ENCODE peak calls at places on chromosomes 2 and 18, in nine cellular contexts. One of them, this sample, is unnamed.

GRCh38 chr2:95113464-95113863 is 8.1 kb downstream of the MRPS5 start:
- DNase-seq in ovary: no peak
- DNase-seq in AG09319: no peak
- DNase-seq in upper lobe of left lung: no peak
- DNase-seq in right atrium auricular region: no peak
- DNase-seq in IMR-90: no peak
- DNase-seq in sigmoid colon: no peak
- DNase-seq in AG10803: no peak
- DNase-seq in BE2C: no peak
- DNase-seq in this sample: no peak

GRCh38 chr2:38713311-38713710 is 37.9 kb downstream of the SRSF7 start:
- DNase-seq in AG10803: no peak
- DNase-seq in upper lobe of left lung: no peak
- DNase-seq in AG09319: no peak
- DNase-seq in ovary: no peak
- DNase-seq in IMR-90: no peak
- DNase-seq in sigmoid colon: no peak
- DNase-seq in right atrium auricular region: no peak
- DNase-seq in BE2C: no peak
- DNase-seq in this sample: no peak

GRCh38 chr18:5142131-5142530 is 54.9 kb downstream of the AKAIN1 start:
- DNase-seq in BE2C: no peak
- DNase-seq in ovary: no peak
- DNase-seq in right atrium auricular region: no peak
- DNase-seq in IMR-90: no peak
- DNase-seq in AG09319: no peak
- DNase-seq in sigmoid colon: no peak
- DNase-seq in AG10803: no peak
- DNase-seq in upper lobe of left lung: no peak
- DNase-seq in this sample: no peak

GRCh38 chr2:32792416-32792815 is 154.3 kb upstream of the LTBP1 start:
- DNase-seq in upper lobe of left lung: peak
- DNase-seq in IMR-90: no peak
- DNase-seq in ovary: no peak
- DNase-seq in AG10803: no peak
- DNase-seq in sigmoid colon: no peak
- DNase-seq in AG09319: no peak
- DNase-seq in BE2C: no peak
- DNase-seq in right atrium auricular region: no peak
- DNase-seq in this sample: no peak

GRCh38 chr2:131492418-131493198 is 411 bp upstream of the MZT2A start:
- DNase-seq in ovary: peak
- DNase-seq in upper lobe of left lung: peak
- DNase-seq in AG10803: peak
- DNase-seq in sigmoid colon: peak
- DNase-seq in IMR-90: peak
- DNase-seq in AG09319: peak
- DNase-seq in BE2C: peak
- DNase-seq in right atrium auricular region: peak
- DNase-seq in this sample: peak

GRCh38 chr18:79899609-79900435 is 51.6 kb downstream of the SLC66A2 start:
- DNase-seq in right atrium auricular region: peak
- DNase-seq in BE2C: no peak
- DNase-seq in upper lobe of left lung: no peak
- DNase-seq in ovary: no peak
- DNase-seq in AG10803: no peak
- DNase-seq in sigmoid colon: peak
- DNase-seq in AG09319: no peak
- DNase-seq in IMR-90: no peak
- DNase-seq in this sample: no peak

GRCh38 chr18:13004316-13004879 is 13.2 kb downstream of the CEP192 start:
- DNase-seq in ovary: no peak
- DNase-seq in AG09319: no peak
- DNase-seq in IMR-90: no peak
- DNase-seq in AG10803: no peak
- DNase-seq in upper lobe of left lung: no peak
- DNase-seq in sigmoid colon: no peak
- DNase-seq in BE2C: no peak
- DNase-seq in right atrium auricular region: no peak
- DNase-seq in this sample: no peak

GRCh38 chr2:58376592-58376991 is 135.5 kb upstream of the FANCL start:
- DNase-seq in IMR-90: peak
- DNase-seq in sigmoid colon: no peak
- DNase-seq in ovary: no peak
- DNase-seq in AG09319: no peak
- DNase-seq in BE2C: no peak
- DNase-seq in right atrium auricular region: no peak
- DNase-seq in AG10803: no peak
- DNase-seq in upper lobe of left lung: no peak
- DNase-seq in this sample: no peak

GRCh38 chr2:37875332-37875976 is 49.6 kb upstream of the RMDN2 start:
- DNase-seq in AG09319: no peak
- DNase-seq in sigmoid colon: no peak
- DNase-seq in IMR-90: no peak
- DNase-seq in BE2C: no peak
- DNase-seq in ovary: no peak
- DNase-seq in AG10803: no peak
- DNase-seq in right atrium auricular region: no peak
- DNase-seq in upper lobe of left lung: no peak
- DNase-seq in this sample: no peak

GRCh38 chr2:13114391-13114790 is 397.7 kb downstream of the TRIB2 start:
- DNase-seq in BE2C: peak
- DNase-seq in IMR-90: peak
- DNase-seq in right atrium auricular region: no peak
- DNase-seq in upper lobe of left lung: no peak
- DNase-seq in AG10803: peak
- DNase-seq in AG09319: no peak
- DNase-seq in sigmoid colon: no peak
- DNase-seq in ovary: no peak
- DNase-seq in this sample: no peak

GRCh38 chr2:19380532-19380931 is 22.1 kb upstream of the OSR1 start:
- DNase-seq in IMR-90: no peak
- DNase-seq in upper lobe of left lung: no peak
- DNase-seq in ovary: no peak
- DNase-seq in sigmoid colon: no peak
- DNase-seq in AG10803: no peak
- DNase-seq in right atrium auricular region: no peak
- DNase-seq in AG09319: no peak
- DNase-seq in BE2C: no peak
- DNase-seq in this sample: no peak

GRCh38 chr2:138395565-138396306 is 105.8 kb upstream of the SPOPL start:
- DNase-seq in AG10803: peak
- DNase-seq in AG09319: peak
- DNase-seq in ovary: no peak
- DNase-seq in IMR-90: peak
- DNase-seq in sigmoid colon: no peak
- DNase-seq in upper lobe of left lung: peak
- DNase-seq in BE2C: no peak
- DNase-seq in right atrium auricular region: no peak
- DNase-seq in this sample: no peak

GRCh38 chr2:177574357-177574756 is 181.8 kb downstream of the AGPS start:
- DNase-seq in ovary: no peak
- DNase-seq in sigmoid colon: no peak
- DNase-seq in AG09319: no peak
- DNase-seq in IMR-90: no peak
- DNase-seq in BE2C: no peak
- DNase-seq in right atrium auricular region: no peak
- DNase-seq in upper lobe of left lung: no peak
- DNase-seq in AG10803: no peak
- DNase-seq in this sample: no peak

GRCh38 chr2:177622516-177622915 is 229.9 kb downstream of the AGPS start:
- DNase-seq in upper lobe of left lung: no peak
- DNase-seq in BE2C: no peak
- DNase-seq in AG10803: no peak
- DNase-seq in ovary: no peak
- DNase-seq in sigmoid colon: no peak
- DNase-seq in AG09319: no peak
- DNase-seq in right atrium auricular region: no peak
- DNase-seq in IMR-90: no peak
- DNase-seq in this sample: no peak

GRCh38 chr2:204888222-204888621 is 342.9 kb downstream of the PARD3B start:
- DNase-seq in sigmoid colon: no peak
- DNase-seq in ovary: no peak
- DNase-seq in right atrium auricular region: no peak
- DNase-seq in BE2C: no peak
- DNase-seq in AG10803: peak
- DNase-seq in upper lobe of left lung: no peak
- DNase-seq in AG09319: no peak
- DNase-seq in IMR-90: no peak
- DNase-seq in this sample: no peak

GRCh38 chr2:204886713-204887112 is 341.4 kb downstream of the PARD3B start:
- DNase-seq in AG10803: no peak
- DNase-seq in ovary: no peak
- DNase-seq in BE2C: no peak
- DNase-seq in upper lobe of left lung: no peak
- DNase-seq in IMR-90: no peak
- DNase-seq in right atrium auricular region: no peak
- DNase-seq in sigmoid colon: no peak
- DNase-seq in AG09319: no peak
- DNase-seq in this sample: no peak

GRCh38 chr2:204881519-204882111 is 336.3 kb downstream of the PARD3B start:
- DNase-seq in AG09319: no peak
- DNase-seq in sigmoid colon: no peak
- DNase-seq in right atrium auricular region: no peak
- DNase-seq in IMR-90: no peak
- DNase-seq in ovary: no peak
- DNase-seq in BE2C: no peak
- DNase-seq in AG10803: no peak
- DNase-seq in upper lobe of left lung: no peak
- DNase-seq in this sample: no peak

GRCh38 chr2:204880928-204881327 is 335.7 kb downstream of the PARD3B start:
- DNase-seq in upper lobe of left lung: no peak
- DNase-seq in AG10803: no peak
- DNase-seq in AG09319: no peak
- DNase-seq in ovary: no peak
- DNase-seq in sigmoid colon: no peak
- DNase-seq in right atrium auricular region: no peak
- DNase-seq in IMR-90: no peak
- DNase-seq in BE2C: no peak
- DNase-seq in this sample: no peak

DNA sequence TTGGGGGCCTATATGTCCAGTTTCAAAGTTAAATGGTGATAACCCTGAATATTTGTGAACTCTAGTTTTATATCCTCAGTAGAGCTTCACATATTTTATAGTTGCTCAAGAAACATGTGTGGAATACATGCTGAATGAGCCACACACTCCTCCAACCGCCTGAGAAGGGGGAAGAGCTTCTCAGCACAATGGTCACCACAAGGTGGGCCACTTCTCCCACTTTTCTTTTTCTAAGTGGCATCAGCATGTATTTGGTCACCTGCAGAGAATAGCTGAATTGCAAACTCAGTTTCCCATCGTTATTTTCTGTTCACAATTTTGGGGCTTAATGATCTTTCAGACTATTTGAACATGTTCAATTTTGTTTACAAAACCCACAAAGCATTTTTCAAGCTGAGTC is 340.5 kb downstream of the PARD3B start:
- DNase-seq in sigmoid colon: no peak
- DNase-seq in BE2C: peak
- DNase-seq in AG10803: peak
- DNase-seq in IMR-90: no peak
- DNase-seq in AG09319: no peak
- DNase-seq in right atrium auricular region: no peak
- DNase-seq in upper lobe of left lung: no peak
- DNase-seq in ovary: no peak
- DNase-seq in this sample: no peak
- TF ChIP-seq CTCF in sigmoid colon: no peak
- TF ChIP-seq CTCF in BE2C: peak
- TF ChIP-seq CTCF in AG10803: peak
- TF ChIP-seq CTCF in IMR-90: peak
- TF ChIP-seq CTCF in AG09319: no peak
- TF ChIP-seq CTCF in right atrium auricular region: no peak
- TF ChIP-seq CTCF in upper lobe of left lung: no peak
- TF ChIP-seq CTCF in ovary: no peak
- TF ChIP-seq CTCF in this sample: no peak

GRCh38 chr2:215826838-215827441 is 186.4 kb downstream of the MREG start:
- DNase-seq in ovary: no peak
- DNase-seq in AG10803: no peak
- DNase-seq in upper lobe of left lung: no peak
- DNase-seq in IMR-90: peak
- DNase-seq in AG09319: no peak
- DNase-seq in BE2C: no peak
- DNase-seq in sigmoid colon: no peak
- DNase-seq in right atrium auricular region: no peak
- DNase-seq in this sample: no peak
- TF ChIP-seq CTCF in ovary: no peak
- TF ChIP-seq CTCF in AG10803: no peak
- TF ChIP-seq CTCF in upper lobe of left lung: no peak
- TF ChIP-seq CTCF in IMR-90: no peak
- TF ChIP-seq CTCF in AG09319: peak
- TF ChIP-seq CTCF in BE2C: no peak
- TF ChIP-seq CTCF in sigmoid colon: no peak
- TF ChIP-seq CTCF in right atrium auricular region: no peak
- TF ChIP-seq CTCF in this sample: no peak

GRCh38 chr2:101961287-101962242 is 30.2 kb upstream of the IL1R2 start:
- DNase-seq in right atrium auricular region: peak
- DNase-seq in IMR-90: peak
- DNase-seq in sigmoid colon: peak
- DNase-seq in BE2C: no peak
- DNase-seq in upper lobe of left lung: peak
- DNase-seq in AG09319: peak
- DNase-seq in ovary: peak
- DNase-seq in AG10803: peak
- DNase-seq in this sample: no peak
- TF ChIP-seq CTCF in right atrium auricular region: no peak
- TF ChIP-seq CTCF in IMR-90: no peak
- TF ChIP-seq CTCF in sigmoid colon: no peak
- TF ChIP-seq CTCF in BE2C: no peak
- TF ChIP-seq CTCF in upper lobe of left lung: peak
- TF ChIP-seq CTCF in AG09319: peak
- TF ChIP-seq CTCF in ovary: no peak
- TF ChIP-seq CTCF in AG10803: peak
- TF ChIP-seq CTCF in this sample: no peak

GRCh38 chr2:191148766-191149165 is 2.0 kb downstream of the STAT4 start:
- DNase-seq in sigmoid colon: no peak
- DNase-seq in BE2C: no peak
- DNase-seq in ovary: no peak
- DNase-seq in right atrium auricular region: no peak
- DNase-seq in AG10803: no peak
- DNase-seq in IMR-90: no peak
- DNase-seq in upper lobe of left lung: no peak
- DNase-seq in AG09319: no peak
- DNase-seq in this sample: no peak

GRCh38 chr2:191150121-191150450 is 708 bp downstream of the STAT4 start:
- DNase-seq in upper lobe of left lung: no peak
- DNase-seq in right atrium auricular region: no peak
- DNase-seq in AG09319: no peak
- DNase-seq in ovary: no peak
- DNase-seq in IMR-90: no peak
- DNase-seq in BE2C: no peak
- DNase-seq in AG10803: no peak
- DNase-seq in sigmoid colon: no peak
- DNase-seq in this sample: no peak

GRCh38 chr2:191152841-191153240 is 2.0 kb upstream of the STAT4 start:
- DNase-seq in AG09319: no peak
- DNase-seq in upper lobe of left lung: no peak
- DNase-seq in right atrium auricular region: no peak
- DNase-seq in BE2C: no peak
- DNase-seq in ovary: no peak
- DNase-seq in sigmoid colon: no peak
- DNase-seq in AG10803: peak
- DNase-seq in IMR-90: peak
- DNase-seq in this sample: peak

GRCh38 chr2:191151315-191151698 is 513 bp upstream of the STAT4 start:
- DNase-seq in ovary: no peak
- DNase-seq in sigmoid colon: no peak
- DNase-seq in AG09319: no peak
- DNase-seq in IMR-90: no peak
- DNase-seq in BE2C: no peak
- DNase-seq in upper lobe of left lung: no peak
- DNase-seq in right atrium auricular region: no peak
- DNase-seq in AG10803: no peak
- DNase-seq in this sample: no peak

GRCh38 chr2:191150451-191151314 is at the start of gene STAT4:
- DNase-seq in IMR-90: peak
- DNase-seq in ovary: peak
- DNase-seq in AG09319: no peak
- DNase-seq in right atrium auricular region: peak
- DNase-seq in AG10803: no peak
- DNase-seq in upper lobe of left lung: peak
- DNase-seq in BE2C: peak
- DNase-seq in sigmoid colon: peak
- DNase-seq in this sample: peak
- TF ChIP-seq CTCF in IMR-90: no peak
- TF ChIP-seq CTCF in ovary: no peak
- TF ChIP-seq CTCF in AG09319: no peak
- TF ChIP-seq CTCF in right atrium auricular region: no peak
- TF ChIP-seq CTCF in AG10803: no peak
- TF ChIP-seq CTCF in upper lobe of left lung: no peak
- TF ChIP-seq CTCF in BE2C: no peak
- TF ChIP-seq CTCF in sigmoid colon: no peak
- TF ChIP-seq CTCF in this sample: no peak

This sample was measured in natural killer cell.